ENCODE peak calls at places on chromosomes 3 and 15, in six cellular contexts. One of them, this sample, is unnamed.

GRCh38 chr3:178434206-178434805 is 101.9 kb upstream of the KCNMB2 start:
- DNase-seq in tibial nerve: no peak
- DNase-seq in thyroid gland: no peak
- DNase-seq in transverse colon: no peak
- DNase-seq in testis: no peak
- DNase-seq in stomach: no peak
- DNase-seq in this sample: no peak

GRCh38 chr3:170506556-170506955 is 79.3 kb downstream of the SLC7A14 start:
- DNase-seq in tibial nerve: no peak
- DNase-seq in thyroid gland: peak; percentile 14
- DNase-seq in transverse colon: no peak
- DNase-seq in testis: no peak
- DNase-seq in stomach: no peak
- DNase-seq in this sample: no peak

GRCh38 chr15:59157840-59158700 is 48.6 kb upstream of the LDHAL6B start:
- DNase-seq in tibial nerve: no peak
- DNase-seq in thyroid gland: peak; percentile 27
- DNase-seq in transverse colon: no peak
- DNase-seq in testis: no peak
- DNase-seq in stomach: no peak
- DNase-seq in this sample: no peak

GRCh38 chr15:80618666-80619481 is 76.2 kb upstream of the ABHD17C start:
- DNase-seq in tibial nerve: no peak
- DNase-seq in thyroid gland: no peak
- DNase-seq in transverse colon: no peak
- DNase-seq in testis: no peak
- DNase-seq in stomach: no peak
- DNase-seq in this sample: no peak

GRCh38 chr3:157948605-157949383 is 157.4 kb downstream of the SHOX2 start:
- DNase-seq in tibial nerve: no peak
- DNase-seq in thyroid gland: no peak
- DNase-seq in transverse colon: no peak
- DNase-seq in testis: no peak
- DNase-seq in stomach: no peak
- DNase-seq in this sample: no peak

GRCh38 chr3:30605005-30605404 is 1.4 kb upstream of the TGFBR2 start:
- DNase-seq in tibial nerve: no peak
- DNase-seq in thyroid gland: no peak
- DNase-seq in transverse colon: no peak
- DNase-seq in testis: no peak
- DNase-seq in stomach: no peak
- DNase-seq in this sample: no peak

GRCh38 chr3:36166477-36166876 is 213.8 kb upstream of the STAC start:
- DNase-seq in tibial nerve: no peak
- DNase-seq in thyroid gland: no peak
- DNase-seq in transverse colon: no peak
- DNase-seq in testis: no peak
- DNase-seq in stomach: no peak
- DNase-seq in this sample: no peak

GRCh38 chr15:89695198-89695597 is 4.6 kb downstream of the WDR93 start:
- DNase-seq in tibial nerve: no peak
- DNase-seq in thyroid gland: no peak
- DNase-seq in transverse colon: no peak
- DNase-seq in testis: no peak
- DNase-seq in stomach: no peak
- DNase-seq in this sample: no peak

GRCh38 chr3:98986073-98986472 is 84.6 kb upstream of the DCBLD2 start:
- DNase-seq in tibial nerve: no peak
- DNase-seq in thyroid gland: no peak
- DNase-seq in transverse colon: no peak
- DNase-seq in testis: peak; percentile 36
- DNase-seq in stomach: no peak
- DNase-seq in this sample: no peak

GRCh38 chr3:126056681-126057546 is 27.0 kb downstream of the SLC41A3 start:
- DNase-seq in tibial nerve: no peak
- DNase-seq in thyroid gland: no peak
- DNase-seq in transverse colon: no peak
- DNase-seq in testis: peak; percentile 91
- DNase-seq in stomach: no peak
- DNase-seq in this sample: no peak

GRCh38 chr3:195197764-195198423 is 73.1 kb downstream of the XXYLT1 start:
- DNase-seq in tibial nerve: no peak
- DNase-seq in thyroid gland: no peak
- DNase-seq in transverse colon: no peak
- DNase-seq in testis: no peak
- DNase-seq in stomach: peak; percentile 8
- DNase-seq in this sample: no peak

GRCh38 chr3:50602675-50603191 is 8.8 kb downstream of the CISH start:
- DNase-seq in tibial nerve: no peak
- DNase-seq in thyroid gland: peak; percentile 68
- DNase-seq in transverse colon: peak; percentile 53
- DNase-seq in testis: no peak
- DNase-seq in stomach: peak; percentile 66
- DNase-seq in this sample: no peak

GRCh38 chr15:59691194-59691805 is 2.2 kb upstream of the BNIP2 start:
- DNase-seq in tibial nerve: peak; percentile 81
- DNase-seq in thyroid gland: peak; percentile 23
- DNase-seq in transverse colon: peak; percentile 55
- DNase-seq in testis: peak; percentile 67
- DNase-seq in stomach: peak; percentile 46
- DNase-seq in this sample: no peak

GRCh38 chr3:64023187-64023860 is at the start of gene PSMD6:
- DNase-seq in tibial nerve: peak; percentile 88
- DNase-seq in thyroid gland: peak; percentile 88
- DNase-seq in transverse colon: peak; percentile 89
- DNase-seq in testis: peak; percentile 91
- DNase-seq in stomach: peak; percentile 88
- DNase-seq in this sample: peak; percentile 93
- H3K4me3 ChIP-seq in tibial nerve: peak within 1 kb of the TSS; percentile 86
- H3K4me3 ChIP-seq in thyroid gland: peak within 1 kb of the TSS; percentile 64
- H3K4me3 ChIP-seq in transverse colon: peak within 1 kb of the TSS; percentile 92
- H3K4me3 ChIP-seq in testis: peak within 1 kb of the TSS; percentile 83
- H3K4me3 ChIP-seq in stomach: peak within 1 kb of the TSS; percentile 90
- H3K4me3 ChIP-seq in this sample: peak within 1 kb of the TSS; percentile 83

DNA sequence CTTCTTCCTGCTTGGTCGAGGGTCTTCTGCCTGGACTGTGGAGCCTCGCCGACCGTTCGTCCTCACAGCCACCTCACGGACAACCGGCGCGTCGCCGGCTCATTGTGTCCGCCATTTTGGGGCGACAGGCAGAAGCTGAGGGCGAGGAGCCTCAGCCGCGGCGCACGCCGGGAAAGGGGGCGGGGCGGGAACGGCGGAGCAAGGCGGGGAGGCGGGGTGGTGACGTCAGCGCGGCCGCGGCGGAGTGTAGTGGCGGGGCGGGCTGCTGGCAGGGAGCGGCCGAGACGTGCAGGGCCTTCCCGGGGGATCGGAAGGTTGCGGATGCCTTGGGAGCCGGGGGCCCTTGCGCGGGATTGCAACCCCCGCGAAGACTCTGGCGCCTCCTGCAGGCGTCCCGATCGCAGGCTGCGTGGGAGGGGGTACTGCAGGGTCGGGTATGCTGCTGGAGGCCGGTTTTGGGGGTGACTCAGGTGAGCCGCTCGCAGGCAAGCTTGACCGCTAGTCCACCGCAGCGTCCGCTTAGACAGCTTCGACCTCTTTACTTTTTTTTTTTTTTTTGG is at the start of gene WDR82:
- DNase-seq in tibial nerve: peak; percentile 94
- DNase-seq in thyroid gland: peak; percentile 98
- DNase-seq in transverse colon: peak; percentile 99
- DNase-seq in testis: peak; percentile 98
- DNase-seq in stomach: peak; percentile 99
- DNase-seq in this sample: peak; percentile 98
- TF ChIP-seq POLR2A in tibial nerve: peak; percentile 94
- TF ChIP-seq POLR2A in thyroid gland: peak; percentile 29
- TF ChIP-seq POLR2A in transverse colon: peak; percentile 91
- TF ChIP-seq POLR2A in testis: peak; percentile 76
- TF ChIP-seq POLR2A in stomach: peak; percentile 59
- TF ChIP-seq POLR2A in this sample: peak; percentile 80

GRCh38 chr15:70853855-70854668 is at the start of gene LARP6:
- DNase-seq in tibial nerve: peak; percentile 21
- DNase-seq in thyroid gland: peak; percentile 75
- DNase-seq in transverse colon: peak; percentile 27
- DNase-seq in testis: peak; percentile 52
- DNase-seq in stomach: peak; percentile 67
- DNase-seq in this sample: no peak
- H3K27ac ChIP-seq in tibial nerve: peak within 1 kb of the TSS; percentile 98
- H3K27ac ChIP-seq in thyroid gland: peak within 1 kb of the TSS; percentile 89
- H3K27ac ChIP-seq in transverse colon: peak within 1 kb of the TSS; percentile 85
- H3K27ac ChIP-seq in testis: peak within 1 kb of the TSS; percentile 92
- H3K27ac ChIP-seq in stomach: peak within 1 kb of the TSS; percentile 91
- H3K27ac ChIP-seq in this sample: peak within 1 kb of the TSS; percentile 92

GRCh38 chr3:58462829-58463180 is 29.1 kb upstream of the KCTD6 start:
- DNase-seq in tibial nerve: no peak
- DNase-seq in thyroid gland: no peak
- DNase-seq in transverse colon: no peak
- DNase-seq in testis: no peak
- DNase-seq in stomach: no peak
- DNase-seq in this sample: no peak

GRCh38 chr3:58464875-58465274 is 27.0 kb upstream of the KCTD6 start:
- DNase-seq in tibial nerve: no peak
- DNase-seq in thyroid gland: no peak
- DNase-seq in transverse colon: no peak
- DNase-seq in testis: no peak
- DNase-seq in stomach: no peak
- DNase-seq in this sample: no peak

GRCh38 chr3:58463181-58463941 is 28.5 kb upstream of the KCTD6 start:
- DNase-seq in tibial nerve: peak; percentile 57
- DNase-seq in thyroid gland: peak; percentile 77
- DNase-seq in transverse colon: peak; percentile 78
- DNase-seq in testis: peak; percentile 75
- DNase-seq in stomach: peak; percentile 73
- DNase-seq in this sample: peak; percentile 78

GRCh38 chr3:58466899-58467563 is 24.9 kb upstream of the KCTD6 start:
- DNase-seq in tibial nerve: no peak
- DNase-seq in thyroid gland: no peak
- DNase-seq in transverse colon: no peak
- DNase-seq in testis: no peak
- DNase-seq in stomach: no peak
- DNase-seq in this sample: no peak

DNA sequence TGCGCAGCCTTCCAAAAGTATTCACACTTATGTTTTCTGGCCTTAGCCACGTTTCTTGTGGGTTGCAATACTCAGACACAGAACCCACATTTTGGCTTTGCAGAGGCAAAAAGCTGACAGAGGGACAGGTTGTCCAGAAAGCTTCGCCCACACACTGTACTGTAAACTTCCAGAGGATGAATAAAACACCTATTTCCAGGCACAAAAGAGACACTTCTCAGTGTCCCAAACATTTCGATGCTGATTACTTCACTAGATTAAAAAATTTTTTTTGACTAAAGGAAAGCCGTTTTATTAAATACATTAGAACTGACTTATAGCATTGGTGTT is 28.0 kb upstream of the KCTD6 start:
- DNase-seq in tibial nerve: no peak
- DNase-seq in thyroid gland: no peak
- DNase-seq in transverse colon: no peak
- DNase-seq in testis: no peak
- DNase-seq in stomach: no peak
- DNase-seq in this sample: no peak
- H3K4me3 ChIP-seq in tibial nerve: no peak overlapping the region
- H3K4me3 ChIP-seq in thyroid gland: no peak overlapping the region
- H3K4me3 ChIP-seq in transverse colon: peak overlapping the region; percentile 31
- H3K4me3 ChIP-seq in testis: no peak overlapping the region
- H3K4me3 ChIP-seq in stomach: no peak overlapping the region
- H3K4me3 ChIP-seq in this sample: no peak overlapping the region

GRCh38 chr3:69080233-69080644 is at the start of gene UBA3:
- DNase-seq in tibial nerve: peak; percentile 88
- DNase-seq in thyroid gland: peak; percentile 93
- DNase-seq in transverse colon: peak; percentile 95
- DNase-seq in testis: peak; percentile 96
- DNase-seq in stomach: peak; percentile 92
- DNase-seq in this sample: peak; percentile 95

GRCh38 chr3:69081583-69082262 is 1.6 kb upstream of the UBA3 start:
- DNase-seq in tibial nerve: no peak
- DNase-seq in thyroid gland: no peak
- DNase-seq in transverse colon: no peak
- DNase-seq in testis: peak; percentile 37
- DNase-seq in stomach: no peak
- DNase-seq in this sample: no peak

GRCh38 chr3:69084326-69084667 is 440 bp upstream of the ARL6IP5 start:
- DNase-seq in tibial nerve: no peak
- DNase-seq in thyroid gland: peak; percentile 19
- DNase-seq in transverse colon: no peak
- DNase-seq in testis: no peak
- DNase-seq in stomach: peak; percentile 43
- DNase-seq in this sample: no peak

GRCh38 chr3:69082805-69083204 is 1.9 kb upstream of the ARL6IP5 start:
- DNase-seq in tibial nerve: no peak
- DNase-seq in thyroid gland: peak; percentile 64
- DNase-seq in transverse colon: peak; percentile 51
- DNase-seq in testis: peak; percentile 39
- DNase-seq in stomach: peak; percentile 31
- DNase-seq in this sample: no peak

GRCh38 chr3:69079269-69080159 is 651 bp downstream of the UBA3 start:
- DNase-seq in tibial nerve: no peak
- DNase-seq in thyroid gland: no peak
- DNase-seq in transverse colon: no peak
- DNase-seq in testis: no peak
- DNase-seq in stomach: no peak
- DNase-seq in this sample: no peak
- TF ChIP-seq POLR2A in tibial nerve: no peak
- TF ChIP-seq POLR2A in thyroid gland: no peak
- TF ChIP-seq POLR2A in transverse colon: no peak
- TF ChIP-seq POLR2A in testis: no peak
- TF ChIP-seq POLR2A in stomach: no peak
- TF ChIP-seq POLR2A in this sample: no peak

GRCh38 chr3:138682674-138683073 is 74.1 kb downstream of the FAIM start:
- DNase-seq in tibial nerve: no peak
- DNase-seq in thyroid gland: no peak
- DNase-seq in transverse colon: no peak
- DNase-seq in testis: no peak
- DNase-seq in stomach: no peak
- DNase-seq in this sample: no peak

GRCh38 chr3:138678086-138678485 is 69.5 kb downstream of the FAIM start:
- DNase-seq in tibial nerve: no peak
- DNase-seq in thyroid gland: peak; percentile 34
- DNase-seq in transverse colon: no peak
- DNase-seq in testis: no peak
- DNase-seq in stomach: no peak
- DNase-seq in this sample: no peak

GRCh38 chr3:138684411-138684810 is 75.8 kb downstream of the FAIM start:
- DNase-seq in tibial nerve: no peak
- DNase-seq in thyroid gland: no peak
- DNase-seq in transverse colon: no peak
- DNase-seq in testis: no peak
- DNase-seq in stomach: no peak
- DNase-seq in this sample: no peak

GRCh38 chr3:138678874-138679392 is 70.4 kb downstream of the FAIM start:
- DNase-seq in tibial nerve: no peak
- DNase-seq in thyroid gland: no peak
- DNase-seq in transverse colon: no peak
- DNase-seq in testis: no peak
- DNase-seq in stomach: no peak
- DNase-seq in this sample: no peak

GRCh38 chr3:138681463-138682215 is 73.1 kb downstream of the FAIM start:
- DNase-seq in tibial nerve: no peak
- DNase-seq in thyroid gland: no peak
- DNase-seq in transverse colon: no peak
- DNase-seq in testis: no peak
- DNase-seq in stomach: no peak
- DNase-seq in this sample: no peak
- H3K27ac ChIP-seq in tibial nerve: no peak overlapping the region
- H3K27ac ChIP-seq in thyroid gland: peak overlapping the region; percentile 39
- H3K27ac ChIP-seq in transverse colon: no peak overlapping the region
- H3K27ac ChIP-seq in testis: no peak overlapping the region
- H3K27ac ChIP-seq in stomach: no peak overlapping the region
- H3K27ac ChIP-seq in this sample: no peak overlapping the region